ENCODE peak calls at places on chromosomes 13 and 19, in nine cellular contexts. B, H, X, M, P, Z, C, D and E are unnamed samples.

GRCh38 chr19:13986348-13986904 is 19.7 kb downstream of the RFX1 start:
- DNase-seq in P (peak), B (peak), H (peak), C (peak), X (peak), M (peak), D (peak), Z (no peak), E (peak)

GRCh38 chr13:65932587-65933239 is 1297.4 kb downstream of the PCDH9 start:
- DNase-seq in D (no peak), P (no peak), X (no peak), H (no peak), B (no peak), C (no peak), Z (peak), M (no peak), E (no peak)

GRCh38 chr19:48881741-48882657 is 9.8 kb downstream of the PPP1R15A start:
- DNase-seq in X (no peak), H (no peak), C (no peak), D (no peak), Z (no peak), B (no peak), P (no peak), M (no peak), E (no peak)

GRCh38 chr13:40502236-40502635 is 164.2 kb downstream of the FOXO1 start:
- DNase-seq in X (no peak), H (no peak), M (no peak), B (no peak), C (no peak), P (no peak), Z (no peak), D (no peak), E (no peak)

GRCh38 chr13:46908511-46908910 is 11.7 kb upstream of the HTR2A start:
- DNase-seq in B (no peak), X (peak), H (peak), M (no peak), P (no peak), C (no peak), Z (no peak), D (no peak), E (no peak)

GRCh38 chr19:43526884-43527859 is at the start of gene ETHE1:
- DNase-seq in X (peak), M (no peak), Z (no peak), C (peak), D (peak), P (peak), H (peak), B (peak), E (peak)

GRCh38 chr19:7426986-7427385 is 61.8 kb downstream of the PEX11G start:
- DNase-seq in H (no peak), P (no peak), B (no peak), C (no peak), Z (no peak), M (no peak), D (no peak), X (no peak), E (no peak)

GRCh38 chr19:928471-929259 is 2.8 kb downstream of the ARID3A start:
- DNase-seq in D (no peak), P (no peak), C (no peak), B (no peak), X (peak), H (no peak), Z (no peak), M (no peak), E (no peak)

GRCh38 chr13:83935566-83935965 is 53.3 kb upstream of the SLITRK1 start:
- DNase-seq in D (no peak), B (no peak), H (no peak), X (no peak), P (no peak), M (no peak), Z (no peak), C (no peak), E (no peak)

GRCh38 chr13:48978942-48979601 is 3.4 kb downstream of the FNDC3A start:
- DNase-seq in Z (no peak), P (no peak), H (no peak), M (no peak), D (no peak), X (peak), C (no peak), B (no peak), E (no peak)

GRCh38 chr13:39855236-39855635 is 199.8 kb downstream of the COG6 start:
- DNase-seq in M (no peak), C (no peak), B (no peak), H (no peak), Z (no peak), D (no peak), P (no peak), X (peak), E (no peak)

GRCh38 chr13:23383151-23383550 is 50.4 kb downstream of the SACS start:
- DNase-seq in Z (no peak), X (no peak), H (no peak), M (no peak), B (no peak), C (no peak), P (no peak), D (no peak), E (no peak)

GRCh38 chr13:106573855-106574254 is 5.9 kb upstream of the ARGLU1 start:
- DNase-seq in M (no peak), B (no peak), P (no peak), C (no peak), X (peak), Z (no peak), H (peak), D (no peak), E (no peak)

GRCh38 chr13:33106656-33107402 is 90.6 kb downstream of the KL start:
- DNase-seq in C (no peak), X (no peak), M (no peak), D (no peak), Z (no peak), P (no peak), H (no peak), B (no peak), E (no peak)

GRCh38 chr13:24691381-24691780 is 11.2 kb downstream of the ATP12A start:
- DNase-seq in P (no peak), D (no peak), C (no peak), B (no peak), Z (no peak), X (no peak), H (no peak), M (no peak), E (no peak)

GRCh38 chr13:39685652-39686051 is 30.2 kb downstream of the COG6 start:
- DNase-seq in H (no peak), D (no peak), C (no peak), M (no peak), Z (no peak), X (no peak), B (no peak), P (no peak), E (no peak)

GRCh38 chr13:33931397-33931987 is 113.5 kb downstream of the RFC3 start:
- DNase-seq in P (no peak), B (no peak), C (no peak), D (no peak), Z (peak), H (peak), X (peak), M (peak), E (no peak)

GRCh38 chr19:4183967-4184717 is 1.7 kb downstream of the ANKRD24 start:
- DNase-seq in H (no peak), P (no peak), D (no peak), Z (no peak), M (no peak), C (no peak), B (no peak), X (no peak), E (no peak)

GRCh38 chr13:75485286-75486062 is 3.5 kb upstream of the TBC1D4 start:
- DNase-seq in M (no peak), X (peak), H (peak), P (no peak), Z (no peak), B (no peak), C (no peak), D (no peak), E (no peak)

GRCh38 chr13:39016087-39016486 is 21.8 kb downstream of the PROSER1 start:
- DNase-seq in P (no peak), D (no peak), M (no peak), Z (no peak), H (no peak), X (no peak), B (no peak), C (no peak), E (no peak)

GRCh38 chr19:48962029-48962848 is 2.9 kb upstream of the FTL start:
- DNase-seq in X (peak), M (no peak), C (no peak), B (peak), P (peak), H (peak), D (no peak), Z (no peak), E (peak)

GRCh38 chr19:11375143-11375948 is 880 bp downstream of the SWSAP1 start:
- DNase-seq in C (peak), X (no peak), M (peak), D (peak), B (peak), Z (no peak), P (peak), H (no peak), E (peak)

GRCh38 chr19:40089462-40089861 is 1.3 kb downstream of the ZNF780A start:
- DNase-seq in H (peak), B (no peak), P (no peak), M (no peak), X (peak), C (no peak), Z (no peak), D (no peak), E (no peak)

GRCh38 chr19:33507021-33507956 is 14.3 kb downstream of the PEPD start:
- DNase-seq in B (peak), Z (no peak), H (no peak), D (no peak), C (no peak), X (peak), M (no peak), P (no peak), E (no peak)

GRCh38 chr13:94784066-94784465 is 71.7 kb upstream of the SOX21 start:
- DNase-seq in D (no peak), M (no peak), C (no peak), P (no peak), B (no peak), Z (no peak), H (no peak), X (peak), E (no peak)

GRCh38 chr19:23391239-23391638 is 4.0 kb downstream of the ZNF91 start:
- DNase-seq in D (no peak), B (no peak), X (no peak), H (no peak), P (no peak), C (no peak), Z (no peak), M (no peak), E (no peak)

GRCh38 chr13:29791997-29792775 is 58.2 kb downstream of the UBL3 start:
- DNase-seq in M (no peak), P (no peak), C (no peak), D (no peak), H (no peak), Z (no peak), B (no peak), X (no peak), E (no peak)

GRCh38 chr13:72295173-72295572 is 428.2 kb upstream of the DACH1 start:
- DNase-seq in D (no peak), C (no peak), B (no peak), H (peak), M (no peak), Z (no peak), X (peak), P (no peak), E (no peak)

GRCh38 chr13:108425056-108425455 is 155.5 kb downstream of the TNFSF13B start:
- DNase-seq in H (no peak), P (no peak), X (no peak), B (no peak), Z (no peak), M (no peak), D (no peak), C (no peak), E (no peak)